ENCODE peak calls at places on chromosome 4, in seven cellular contexts. One of them, this sample, is unnamed.

GRCh38 chr4:16794816-16795445 is 103.5 kb downstream of the LDB2 start:
- DNase-seq in EL: peak; percentile 66
- DNase-seq in renal cortical epithelial cell: peak; percentile 33
- DNase-seq in T-helper 1 cell: peak; percentile 11
- DNase-seq in ELR: peak; percentile 74
- DNase-seq in nephron progenitor cell: peak; percentile 67
- DNase-seq in T-helper 22 cell: no peak
- DNase-seq in this sample: no peak

GRCh38 chr4:16669036-16669435 is 229.4 kb downstream of the LDB2 start:
- DNase-seq in EL: peak; percentile 34
- DNase-seq in renal cortical epithelial cell: no peak
- DNase-seq in T-helper 1 cell: no peak
- DNase-seq in ELR: no peak
- DNase-seq in nephron progenitor cell: no peak
- DNase-seq in T-helper 22 cell: no peak
- DNase-seq in this sample: no peak

GRCh38 chr4:3836802-3837601 is 70.8 kb downstream of the ADRA2C start:
- DNase-seq in EL: peak; percentile 7
- DNase-seq in renal cortical epithelial cell: no peak
- DNase-seq in T-helper 1 cell: no peak
- DNase-seq in ELR: peak; percentile 36
- DNase-seq in nephron progenitor cell: peak; percentile 62
- DNase-seq in T-helper 22 cell: no peak
- DNase-seq in this sample: no peak

GRCh38 chr4:145709843-145710242 is 29.9 kb downstream of the C4orf51 start:
- DNase-seq in EL: peak; percentile 87
- DNase-seq in renal cortical epithelial cell: peak; percentile 93
- DNase-seq in T-helper 1 cell: peak; percentile 61
- DNase-seq in ELR: peak; percentile 93
- DNase-seq in nephron progenitor cell: no peak
- DNase-seq in T-helper 22 cell: no peak
- DNase-seq in this sample: peak; percentile 58

GRCh38 chr4:140523370-140523856 is 555 bp upstream of the ELMOD2 start:
- DNase-seq in EL: no peak
- DNase-seq in renal cortical epithelial cell: no peak
- DNase-seq in T-helper 1 cell: no peak
- DNase-seq in ELR: no peak
- DNase-seq in nephron progenitor cell: no peak
- DNase-seq in T-helper 22 cell: no peak
- DNase-seq in this sample: no peak

GRCh38 chr4:15649914-15650545 is 5.1 kb downstream of the FBXL5 start:
- DNase-seq in EL: peak; percentile 71
- DNase-seq in renal cortical epithelial cell: peak; percentile 64
- DNase-seq in T-helper 1 cell: peak; percentile 72
- DNase-seq in ELR: peak; percentile 71
- DNase-seq in nephron progenitor cell: peak; percentile 35
- DNase-seq in T-helper 22 cell: peak; percentile 21
- DNase-seq in this sample: peak; percentile 49

GRCh38 chr4:15753786-15754185 is 24.3 kb upstream of the CD38 start:
- DNase-seq in EL: peak; percentile 61
- DNase-seq in renal cortical epithelial cell: peak; percentile 9
- DNase-seq in T-helper 1 cell: no peak
- DNase-seq in ELR: peak; percentile 40
- DNase-seq in nephron progenitor cell: no peak
- DNase-seq in T-helper 22 cell: no peak
- DNase-seq in this sample: no peak

GRCh38 chr4:2535386-2536192 is 858 bp upstream of the FAM193A start:
- DNase-seq in EL: no peak
- DNase-seq in renal cortical epithelial cell: no peak
- DNase-seq in T-helper 1 cell: peak; percentile 48
- DNase-seq in ELR: peak; percentile 80
- DNase-seq in nephron progenitor cell: peak; percentile 73
- DNase-seq in T-helper 22 cell: peak; percentile 28
- DNase-seq in this sample: no peak

GRCh38 chr4:168832746-168833575 is 177.1 kb downstream of the CBR4 start:
- DNase-seq in EL: peak; percentile 45
- DNase-seq in renal cortical epithelial cell: no peak
- DNase-seq in T-helper 1 cell: no peak
- DNase-seq in ELR: peak; percentile 43
- DNase-seq in nephron progenitor cell: peak; percentile 73
- DNase-seq in T-helper 22 cell: no peak
- DNase-seq in this sample: peak; percentile 64

This sample was measured in kidney glomerular epithelial cell.